ENCODE peak calls at places on chromosome 11, in eight cellular contexts. E is spleen; R is foreskin keratinocyte; L is stomach; Z is keratinocyte; I is mammary epithelial cell; A is CD8-positive, alpha-beta memory T cell; S is aorta. Y is an unnamed sample.
A peak's percentile ranks its signal among the peaks of the same experiment; 100 is the strongest.

GRCh38 chr11:76795285-76795935 is 12.3 kb downstream of the TSKU start:
- DNase-seq in A (no peak), I (no peak), E (no peak), L (peak; percentile 22), S (no peak), Z (no peak), R (no peak), Y (no peak)

GRCh38 chr11:94193288-94193687 is 64.6 kb downstream of the PANX1 start:
- DNase-seq in S (no peak), L (no peak), Z (peak; percentile 23), I (peak; percentile 79), R (peak; percentile 26), A (no peak), E (no peak), Y (no peak)

GRCh38 chr11:62461740-62462522 is 43.1 kb downstream of the SCGB1A1 start:
- DNase-seq in E (no peak), S (no peak), R (no peak), Z (no peak), I (no peak), L (no peak), A (no peak), Y (no peak)

GRCh38 chr11:125132586-125132985 is 21.2 kb upstream of the TMEM218 start:
- DNase-seq in E (no peak), R (no peak), S (no peak), Z (no peak), I (no peak), L (no peak), A (no peak), Y (no peak)

GRCh38 chr11:133064152-133064877 is 468.0 kb downstream of the OPCML start:
- DNase-seq in Z (no peak), S (peak; percentile 69), E (peak; percentile 82), L (peak; percentile 66), A (no peak), R (no peak), I (peak; percentile 30), Y (peak; percentile 38)

GRCh38 chr11:67646535-67647336 is 3.8 kb downstream of the ACY3 start:
- DNase-seq in S (peak; percentile 48), Z (no peak), L (no peak), I (no peak), A (peak; percentile 25), R (no peak), E (peak; percentile 93), Y (no peak)

GRCh38 chr11:43021466-43021865 is 290.3 kb upstream of the API5 start:
- DNase-seq in R (no peak), E (no peak), A (no peak), I (no peak), Z (no peak), L (no peak), S (no peak), Y (no peak)

GRCh38 chr11:43577566-43578264 is 102.8 kb upstream of the HSD17B12 start:
- DNase-seq in R (no peak), S (no peak), I (no peak), Z (no peak), A (no peak), E (no peak), L (no peak), Y (no peak)

GRCh38 chr11:90747057-90747456 is 524.2 kb upstream of the CHORDC1 start:
- DNase-seq in S (no peak), R (peak; percentile 85), L (no peak), I (peak; percentile 91), A (no peak), Z (peak; percentile 35), E (no peak), Y (no peak)

GRCh38 chr11:290621-291231 is 1.8 kb downstream of the PGGHG start:
- DNase-seq in R (no peak), S (peak; percentile 49), L (no peak), A (no peak), E (peak; percentile 80), I (no peak), Z (no peak), Y (no peak)

DNA sequence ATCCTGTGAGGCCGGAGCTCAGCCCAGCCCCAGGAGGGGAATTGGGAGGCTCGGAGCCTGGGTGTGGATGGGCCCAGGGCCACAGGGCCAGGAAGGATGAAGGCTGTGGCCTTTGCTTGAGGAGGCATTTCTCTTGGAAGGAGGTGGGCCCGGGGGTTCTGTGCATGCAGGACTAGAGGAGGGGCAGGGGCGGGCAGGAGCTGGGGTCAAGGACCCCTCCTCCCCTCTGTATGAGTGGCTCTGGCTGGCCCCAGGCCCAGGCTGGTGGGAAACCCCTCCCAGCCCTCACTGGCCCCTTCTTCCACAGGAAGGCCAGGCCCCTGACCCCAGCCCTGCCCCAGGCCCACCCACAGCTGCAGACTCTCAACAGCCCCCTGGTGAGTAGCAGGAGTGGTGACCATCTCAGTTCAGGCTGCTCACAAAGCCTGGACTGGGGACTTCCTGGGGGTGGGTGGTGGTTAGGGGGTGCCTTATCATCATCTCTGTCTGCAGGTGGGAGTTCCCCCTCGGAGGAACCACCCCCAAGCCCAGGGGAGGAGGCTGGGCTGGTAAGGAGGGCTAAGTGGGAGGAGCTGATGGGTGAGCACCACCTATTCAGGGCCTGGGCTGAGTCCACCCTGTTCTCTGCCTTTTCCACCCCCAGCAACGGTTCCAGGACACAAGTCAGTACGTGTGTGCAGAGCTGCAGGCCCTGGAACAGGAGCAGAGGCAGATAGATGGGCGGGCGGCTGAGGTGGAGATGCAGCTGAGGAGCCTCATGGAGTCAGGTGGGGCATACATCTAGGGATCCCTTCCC is 6.0 kb downstream of the KCNK7 start:
- DNase-seq in Z (no peak), A (no peak), L (no peak), R (no peak), I (no peak), E (peak; percentile 85), S (no peak), Y (no peak)
- H3K4me1 ChIP-seq in Z (peaks cover 33% of the 10 kb centered on the region), A (peaks cover 17% of the 10 kb centered on the region), L (peaks cover 94% of the 10 kb centered on the region), R (peaks cover 12% of the 10 kb centered on the region), I (peaks cover 36% of the 10 kb centered on the region), E (peaks cover 69% of the 10 kb centered on the region), S (no peaks in the 10 kb centered on the region), Y (no peaks in the 10 kb centered on the region)

GRCh38 chr11:117189941-117190544 is 9.1 kb upstream of the TAGLN start:
- DNase-seq in L (no peak), I (no peak), E (peak; percentile 80), R (no peak), S (peak; percentile 43), A (no peak), Z (no peak), Y (no peak)

GRCh38 chr11:117187799-117188481 is 9.4 kb downstream of the SIDT2 start:
- DNase-seq in S (no peak), L (peak; percentile 30), E (no peak), R (no peak), A (no peak), Z (no peak), I (no peak), Y (peak; percentile 29)

GRCh38 chr11:117188620-117189081 is 10.1 kb downstream of the SIDT2 start:
- DNase-seq in E (peak; percentile 80), R (no peak), L (peak; percentile 20), A (no peak), S (no peak), Z (no peak), I (no peak), Y (peak; percentile 28)

GRCh38 chr11:117187428-117187798 is 8.9 kb downstream of the SIDT2 start:
- DNase-seq in E (peak; percentile 71), S (no peak), Z (no peak), L (peak; percentile 25), R (no peak), A (no peak), I (no peak), Y (no peak)

GRCh38 chr11:117189191-117189940 is 9.8 kb upstream of the TAGLN start:
- DNase-seq in R (no peak), L (peak; percentile 24), I (no peak), S (peak; percentile 78), E (peak; percentile 92), Z (no peak), A (no peak), Y (no peak)
- H3K27ac ChIP-seq in R (no peak overlapping the region), L (no peak overlapping the region), I (no peak overlapping the region), S (no peak overlapping the region), E (peak overlapping the region; percentile 78), Z (no peak overlapping the region), A (no peak overlapping the region), Y (no peak overlapping the region)

GRCh38 chr11:114260483-114260882 is 35.7 kb upstream of the NNMT start:
- DNase-seq in E (no peak), Z (no peak), I (no peak), R (no peak), S (no peak), A (no peak), L (no peak), Y (no peak)
- H3K4me1 ChIP-seq in E (peaks cover 38% of the 10 kb centered on the region), Z (no peaks in the 10 kb centered on the region), I (no peaks in the 10 kb centered on the region), R (no peaks in the 10 kb centered on the region), S (peaks cover 8% of the 10 kb centered on the region), A (no peaks in the 10 kb centered on the region), L (peaks cover 68% of the 10 kb centered on the region), Y (peaks cover 8% of the 10 kb centered on the region)

GRCh38 chr11:45179686-45180085 is 33.2 kb downstream of the PRDM11 start:
- DNase-seq in L (no peak), Z (no peak), R (no peak), S (no peak), I (no peak), E (no peak), A (no peak), Y (no peak)
- H3K27ac ChIP-seq in L (peak overlapping the region; percentile 88), Z (peak overlapping the region; percentile 49), R (no peak overlapping the region), S (peak overlapping the region; percentile 3), I (no peak overlapping the region), E (no peak overlapping the region), A (no peak overlapping the region), Y (peak overlapping the region; percentile 82)

GRCh38 chr11:1754376-1755150 is 4.2 kb upstream of the IFITM10 start:
- DNase-seq in S (peak; percentile 44), A (no peak), R (no peak), Z (no peak), I (no peak), L (no peak), E (peak; percentile 76), Y (no peak)

GRCh38 chr11:1757861-1758610 is 5.7 kb downstream of the CTSD start:
- DNase-seq in Z (no peak), S (peak; percentile 75), E (peak; percentile 93), R (no peak), L (no peak), I (no peak), A (peak; percentile 60), Y (no peak)

GRCh38 chr11:1755344-1756023 is 5.1 kb upstream of the IFITM10 start:
- DNase-seq in A (peak; percentile 37), L (no peak), E (peak; percentile 74), I (no peak), S (no peak), R (no peak), Z (no peak), Y (no peak)

GRCh38 chr11:1756791-1757771 is 6.6 kb downstream of the CTSD start:
- DNase-seq in L (no peak), I (no peak), R (no peak), A (no peak), S (peak; percentile 56), E (peak; percentile 80), Z (no peak), Y (no peak)

DNA sequence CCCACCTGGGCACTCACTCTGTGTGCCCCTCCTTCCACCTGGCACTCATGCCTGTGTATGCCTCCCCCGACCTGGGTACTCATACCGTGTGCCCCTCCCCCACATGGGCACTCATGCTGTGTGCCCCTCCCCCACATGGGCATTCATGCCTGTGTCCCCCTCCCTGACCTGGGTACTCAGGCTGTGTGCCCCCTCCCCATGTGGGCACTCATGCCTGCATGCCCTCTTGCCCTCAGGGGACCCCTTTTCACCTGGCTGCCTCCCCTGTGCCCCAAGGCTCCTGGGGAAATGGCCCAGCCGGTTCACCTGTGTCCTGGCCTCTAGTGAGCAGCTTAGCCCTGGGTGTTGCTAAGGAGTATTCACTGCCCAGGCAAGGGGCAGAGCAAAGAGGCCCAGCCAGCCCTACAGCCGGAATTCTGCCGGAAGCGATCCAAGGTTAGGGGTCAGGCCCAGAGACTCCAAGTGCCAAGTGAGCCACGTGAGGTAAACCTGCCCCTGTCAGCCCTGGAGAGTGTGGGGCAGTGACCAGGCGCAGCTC is 5.7 kb upstream of the IFITM10 start:
- DNase-seq in L (peak; percentile 82), E (peak; percentile 82), S (no peak), A (no peak), Z (no peak), R (no peak), I (no peak), Y (no peak)
- H3K4me1 ChIP-seq in L (peaks cover 95% of the 10 kb centered on the region), E (peaks cover 96% of the 10 kb centered on the region), S (no peaks in the 10 kb centered on the region), A (peaks cover 75% of the 10 kb centered on the region), Z (no peaks in the 10 kb centered on the region), R (no peaks in the 10 kb centered on the region), I (peaks cover 30% of the 10 kb centered on the region), Y (peaks cover 4% of the 10 kb centered on the region)